ENCODE peak calls at places on chromosome 1, in nine cellular contexts. One of them, this sample, is unnamed.

GRCh38 chr1:117664314-117664713 is 58.5 kb downstream of the TENT5C start:
- DNase-seq in endothelial cell: no peak
- DNase-seq in AG10803: no peak
- DNase-seq in brain microvascular endothelial cell: no peak
- DNase-seq in HFFc6: no peak
- DNase-seq in lower lobe of right lung: no peak
- DNase-seq in WTC11: no peak
- DNase-seq in ovary: no peak
- DNase-seq in BJ: no peak
- DNase-seq in this sample: no peak

GRCh38 chr1:199272107-199272506 is 633.3 kb downstream of the PTPRC start:
- DNase-seq in endothelial cell: no peak
- DNase-seq in AG10803: peak
- DNase-seq in brain microvascular endothelial cell: peak
- DNase-seq in HFFc6: peak
- DNase-seq in lower lobe of right lung: no peak
- DNase-seq in WTC11: no peak
- DNase-seq in ovary: no peak
- DNase-seq in BJ: peak
- DNase-seq in this sample: no peak

GRCh38 chr1:117633068-117633345 is 27.2 kb downstream of the TENT5C start:
- DNase-seq in endothelial cell: no peak
- DNase-seq in AG10803: no peak
- DNase-seq in brain microvascular endothelial cell: no peak
- DNase-seq in HFFc6: no peak
- DNase-seq in lower lobe of right lung: no peak
- DNase-seq in WTC11: no peak
- DNase-seq in ovary: no peak
- DNase-seq in BJ: no peak
- DNase-seq in this sample: no peak

GRCh38 chr1:245707941-245708340 is 553.2 kb downstream of the KIF26B start:
- DNase-seq in endothelial cell: no peak
- DNase-seq in AG10803: no peak
- DNase-seq in brain microvascular endothelial cell: no peak
- DNase-seq in HFFc6: no peak
- DNase-seq in lower lobe of right lung: peak
- DNase-seq in WTC11: no peak
- DNase-seq in ovary: no peak
- DNase-seq in BJ: no peak
- DNase-seq in this sample: peak

GRCh38 chr1:247330548-247331171 is 1.0 kb downstream of the ZNF496 start:
- DNase-seq in endothelial cell: no peak
- DNase-seq in AG10803: no peak
- DNase-seq in brain microvascular endothelial cell: no peak
- DNase-seq in HFFc6: no peak
- DNase-seq in lower lobe of right lung: no peak
- DNase-seq in WTC11: no peak
- DNase-seq in ovary: no peak
- DNase-seq in BJ: no peak
- DNase-seq in this sample: no peak

GRCh38 chr1:116504308-116505156 is 66.3 kb downstream of the CD58 start:
- DNase-seq in endothelial cell: no peak
- DNase-seq in AG10803: peak
- DNase-seq in brain microvascular endothelial cell: peak
- DNase-seq in HFFc6: peak
- DNase-seq in lower lobe of right lung: peak
- DNase-seq in WTC11: no peak
- DNase-seq in ovary: no peak
- DNase-seq in BJ: no peak
- DNase-seq in this sample: peak

GRCh38 chr1:187383366-187383765 is 554.6 kb downstream of the PLA2G4A start:
- DNase-seq in endothelial cell: no peak
- DNase-seq in AG10803: no peak
- DNase-seq in brain microvascular endothelial cell: no peak
- DNase-seq in HFFc6: no peak
- DNase-seq in lower lobe of right lung: no peak
- DNase-seq in WTC11: peak
- DNase-seq in ovary: no peak
- DNase-seq in BJ: no peak
- DNase-seq in this sample: no peak

GRCh38 chr1:213767683-213768082 is 220.1 kb upstream of the PROX1 start:
- DNase-seq in endothelial cell: no peak
- DNase-seq in AG10803: no peak
- DNase-seq in brain microvascular endothelial cell: no peak
- DNase-seq in HFFc6: no peak
- DNase-seq in lower lobe of right lung: no peak
- DNase-seq in WTC11: no peak
- DNase-seq in ovary: no peak
- DNase-seq in BJ: no peak
- DNase-seq in this sample: no peak

GRCh38 chr1:1058921-1059493 is 15.1 kb downstream of the RNF223 start:
- DNase-seq in endothelial cell: peak
- DNase-seq in AG10803: no peak
- DNase-seq in brain microvascular endothelial cell: no peak
- DNase-seq in HFFc6: no peak
- DNase-seq in lower lobe of right lung: no peak
- DNase-seq in WTC11: no peak
- DNase-seq in ovary: no peak
- DNase-seq in BJ: no peak
- DNase-seq in this sample: no peak
- TF ChIP-seq CTCF in endothelial cell: peak
- TF ChIP-seq CTCF in AG10803: no peak
- TF ChIP-seq CTCF in brain microvascular endothelial cell: peak
- TF ChIP-seq CTCF in HFFc6: peak
- TF ChIP-seq CTCF in lower lobe of right lung: peak
- TF ChIP-seq CTCF in WTC11: peak
- TF ChIP-seq CTCF in ovary: no peak
- TF ChIP-seq CTCF in BJ: peak
- TF ChIP-seq CTCF in this sample: no peak

GRCh38 chr1:243946946-243947345 is 96.9 kb upstream of the AKT3 start:
- DNase-seq in endothelial cell: peak
- DNase-seq in AG10803: no peak
- DNase-seq in brain microvascular endothelial cell: no peak
- DNase-seq in HFFc6: no peak
- DNase-seq in lower lobe of right lung: no peak
- DNase-seq in WTC11: peak
- DNase-seq in ovary: no peak
- DNase-seq in BJ: no peak
- DNase-seq in this sample: no peak
- TF ChIP-seq CTCF in endothelial cell: peak
- TF ChIP-seq CTCF in AG10803: peak
- TF ChIP-seq CTCF in brain microvascular endothelial cell: peak
- TF ChIP-seq CTCF in HFFc6: peak
- TF ChIP-seq CTCF in lower lobe of right lung: no peak
- TF ChIP-seq CTCF in WTC11: peak
- TF ChIP-seq CTCF in ovary: no peak
- TF ChIP-seq CTCF in BJ: peak
- TF ChIP-seq CTCF in this sample: no peak

DNA sequence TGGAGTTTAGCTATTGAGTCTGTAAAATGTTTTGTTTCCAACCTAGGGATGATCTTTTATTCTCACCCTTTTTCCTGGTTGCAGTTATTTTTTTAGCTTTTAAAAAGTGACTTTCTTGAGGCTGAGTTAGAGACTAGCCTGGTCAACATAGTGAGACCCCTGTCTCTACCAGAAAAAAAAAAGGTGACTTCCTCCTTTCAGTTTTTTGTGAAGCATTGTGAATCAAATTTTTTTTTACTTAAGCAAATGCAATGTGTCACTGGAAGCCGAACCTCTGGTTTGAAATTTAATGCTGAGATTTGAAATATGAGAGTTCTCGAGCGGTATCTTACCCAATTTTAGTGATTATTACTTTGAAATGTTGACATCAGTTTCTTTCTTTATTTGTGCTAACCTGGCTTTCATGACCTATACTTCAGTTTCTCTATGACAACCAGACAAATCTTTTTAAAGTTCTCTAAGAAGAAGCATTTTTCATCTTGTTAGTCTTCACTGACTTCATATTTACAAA is 3.6 kb downstream of the CAP1 start:
- DNase-seq in endothelial cell: no peak
- DNase-seq in AG10803: no peak
- DNase-seq in brain microvascular endothelial cell: no peak
- DNase-seq in HFFc6: no peak
- DNase-seq in lower lobe of right lung: no peak
- DNase-seq in WTC11: no peak
- DNase-seq in ovary: no peak
- DNase-seq in BJ: no peak
- DNase-seq in this sample: no peak
- TF ChIP-seq CTCF in endothelial cell: no peak
- TF ChIP-seq CTCF in AG10803: no peak
- TF ChIP-seq CTCF in brain microvascular endothelial cell: no peak
- TF ChIP-seq CTCF in HFFc6: no peak
- TF ChIP-seq CTCF in lower lobe of right lung: no peak
- TF ChIP-seq CTCF in WTC11: no peak
- TF ChIP-seq CTCF in ovary: no peak
- TF ChIP-seq CTCF in BJ: no peak
- TF ChIP-seq CTCF in this sample: no peak

GRCh38 chr1:211495584-211495983 is 3.6 kb upstream of the RD3 start:
- DNase-seq in endothelial cell: no peak
- DNase-seq in AG10803: no peak
- DNase-seq in brain microvascular endothelial cell: no peak
- DNase-seq in HFFc6: no peak
- DNase-seq in lower lobe of right lung: no peak
- DNase-seq in WTC11: no peak
- DNase-seq in ovary: no peak
- DNase-seq in BJ: no peak
- DNase-seq in this sample: no peak
- TF ChIP-seq CTCF in endothelial cell: no peak
- TF ChIP-seq CTCF in AG10803: no peak
- TF ChIP-seq CTCF in brain microvascular endothelial cell: no peak
- TF ChIP-seq CTCF in HFFc6: no peak
- TF ChIP-seq CTCF in lower lobe of right lung: no peak
- TF ChIP-seq CTCF in WTC11: no peak
- TF ChIP-seq CTCF in ovary: no peak
- TF ChIP-seq CTCF in BJ: no peak
- TF ChIP-seq CTCF in this sample: no peak

GRCh38 chr1:202324646-202325045 is 17.1 kb downstream of the UBE2T start:
- DNase-seq in endothelial cell: no peak
- DNase-seq in AG10803: no peak
- DNase-seq in brain microvascular endothelial cell: no peak
- DNase-seq in HFFc6: no peak
- DNase-seq in lower lobe of right lung: no peak
- DNase-seq in WTC11: no peak
- DNase-seq in ovary: no peak
- DNase-seq in BJ: no peak
- DNase-seq in this sample: peak

GRCh38 chr1:202333861-202334260 is 7.9 kb downstream of the UBE2T start:
- DNase-seq in endothelial cell: no peak
- DNase-seq in AG10803: no peak
- DNase-seq in brain microvascular endothelial cell: no peak
- DNase-seq in HFFc6: no peak
- DNase-seq in lower lobe of right lung: no peak
- DNase-seq in WTC11: no peak
- DNase-seq in ovary: no peak
- DNase-seq in BJ: no peak
- DNase-seq in this sample: no peak

DNA sequence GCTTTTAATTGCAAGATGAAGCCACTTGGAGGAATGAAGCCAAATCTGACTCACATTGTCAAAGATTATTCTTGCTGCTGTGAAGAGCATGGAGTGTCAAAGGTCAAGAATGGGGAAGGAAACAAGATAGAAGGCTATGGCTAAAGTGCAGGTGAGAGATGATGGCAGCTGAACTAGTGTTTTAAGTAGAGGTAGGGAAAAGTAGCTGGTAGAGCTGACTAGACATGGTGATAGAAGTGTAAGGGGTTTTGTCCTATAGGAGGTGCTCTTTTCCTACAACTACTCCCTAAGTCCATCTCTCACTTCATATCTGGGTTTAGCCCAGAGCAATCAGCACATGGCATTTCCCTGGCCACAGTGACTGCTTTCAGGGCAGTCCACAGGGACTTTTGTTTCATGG is 11.8 kb downstream of the UBE2T start:
- DNase-seq in endothelial cell: no peak
- DNase-seq in AG10803: no peak
- DNase-seq in brain microvascular endothelial cell: no peak
- DNase-seq in HFFc6: no peak
- DNase-seq in lower lobe of right lung: no peak
- DNase-seq in WTC11: no peak
- DNase-seq in ovary: no peak
- DNase-seq in BJ: no peak
- DNase-seq in this sample: no peak
- TF ChIP-seq CTCF in endothelial cell: no peak
- TF ChIP-seq CTCF in AG10803: no peak
- TF ChIP-seq CTCF in brain microvascular endothelial cell: peak
- TF ChIP-seq CTCF in HFFc6: no peak
- TF ChIP-seq CTCF in lower lobe of right lung: no peak
- TF ChIP-seq CTCF in WTC11: peak
- TF ChIP-seq CTCF in ovary: no peak
- TF ChIP-seq CTCF in BJ: no peak
- TF ChIP-seq CTCF in this sample: no peak

DNA sequence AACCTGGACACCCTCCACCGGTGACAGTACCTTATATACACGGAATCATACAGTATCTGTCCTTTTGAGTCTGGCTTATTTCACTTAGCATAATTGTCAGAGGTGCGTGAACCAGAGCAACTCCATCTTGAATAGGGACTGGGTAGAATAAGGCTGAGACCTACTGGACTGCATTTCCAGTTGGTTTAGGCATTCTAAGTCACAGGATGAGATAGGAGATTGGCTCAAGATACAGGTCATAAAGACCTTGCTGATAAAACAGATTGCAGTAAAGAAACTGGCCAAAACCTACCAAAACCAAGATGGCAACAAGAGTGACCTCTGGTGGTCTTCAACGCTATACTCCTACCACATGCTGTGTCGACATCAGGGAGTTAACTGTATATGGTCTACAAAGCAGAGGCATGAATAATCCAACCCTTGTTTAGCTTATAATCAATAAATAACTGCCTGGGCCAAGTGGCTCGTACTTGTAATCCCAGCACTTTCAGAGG is 1.4 kb upstream of the FDPS start:
- DNase-seq in endothelial cell: no peak
- DNase-seq in AG10803: peak
- DNase-seq in brain microvascular endothelial cell: peak
- DNase-seq in HFFc6: peak
- DNase-seq in lower lobe of right lung: no peak
- DNase-seq in WTC11: no peak
- DNase-seq in ovary: no peak
- DNase-seq in BJ: no peak
- DNase-seq in this sample: no peak
- TF ChIP-seq CTCF in endothelial cell: peak
- TF ChIP-seq CTCF in AG10803: peak
- TF ChIP-seq CTCF in brain microvascular endothelial cell: peak
- TF ChIP-seq CTCF in HFFc6: peak
- TF ChIP-seq CTCF in lower lobe of right lung: peak
- TF ChIP-seq CTCF in WTC11: no peak
- TF ChIP-seq CTCF in ovary: no peak
- TF ChIP-seq CTCF in BJ: peak
- TF ChIP-seq CTCF in this sample: no peak

This sample was measured in vagina.